ENCODE peak calls at places on chromosomes 13 and 19, in five cellular contexts. F, J, E, L and U are unnamed samples.

GRCh38 chr19:5967994-5968430 is 9.9 kb downstream of the RANBP3 start:
- DNase-seq in F (no peak), J (peak; percentile 82), E (peak; percentile 77), L (peak; percentile 84), U (peak; percentile 35)

GRCh38 chr19:17259118-17259780 is 5.3 kb downstream of the USHBP1 start:
- DNase-seq in F (no peak), J (peak; percentile 22), E (no peak), L (no peak), U (no peak)

GRCh38 chr13:40613192-40613818 is 53.1 kb downstream of the FOXO1 start:
- DNase-seq in F (no peak), J (no peak), E (no peak), L (no peak), U (peak; percentile 65)

GRCh38 chr13:73898276-73898675 is 235.9 kb downstream of the KLF12 start:
- DNase-seq in F (no peak), J (peak; percentile 71), E (no peak), L (no peak), U (no peak)

GRCh38 chr13:32962342-32962741 is 53.9 kb upstream of the KL start:
- DNase-seq in F (no peak), J (no peak), E (no peak), L (no peak), U (no peak)

GRCh38 chr19:7815325-7815724 is 14.7 kb upstream of the EVI5L start:
- DNase-seq in F (no peak), J (no peak), E (no peak), L (no peak), U (peak; percentile 71)

GRCh38 chr19:55927991-55928390 is 4.1 kb downstream of the NLRP13 start:
- DNase-seq in F (no peak), J (no peak), E (no peak), L (no peak), U (no peak)

GRCh38 chr19:4742717-4743646 is 19.3 kb upstream of the DPP9 start:
- DNase-seq in F (no peak), J (no peak), E (no peak), L (no peak), U (no peak)

GRCh38 chr19:3586124-3586626 is 897 bp downstream of the GIPC3 start:
- DNase-seq in F (no peak), J (no peak), E (no peak), L (no peak), U (peak; percentile 49)

GRCh38 chr19:17868669-17869068 is 3.1 kb upstream of the SLC5A5 start:
- DNase-seq in F (no peak), J (no peak), E (no peak), L (no peak), U (no peak)

GRCh38 chr13:97289514-97290298 is 67.6 kb downstream of the MBNL2 start:
- DNase-seq in F (no peak), J (no peak), E (no peak), L (no peak), U (no peak)

GRCh38 chr13:96130818-96131217 is 40.9 kb downstream of the HS6ST3 start:
- DNase-seq in F (no peak), J (no peak), E (no peak), L (no peak), U (no peak)

GRCh38 chr19:49468199-49468598 is 5.8 kb upstream of the FLT3LG start:
- DNase-seq in F (no peak), J (no peak), E (no peak), L (no peak), U (no peak)

GRCh38 chr19:19257137-19257536 is 16.0 kb downstream of the TM6SF2 start:
- DNase-seq in F (no peak), J (no peak), E (no peak), L (no peak), U (no peak)

GRCh38 chr19:29528350-29528945 is 2.7 kb downstream of the VSTM2B start:
- DNase-seq in F (peak; percentile 66), J (peak; percentile 60), E (no peak), L (peak; percentile 58), U (no peak)

GRCh38 chr13:47801555-47801954 is 199.5 kb downstream of the SUCLA2 start:
- DNase-seq in F (no peak), J (no peak), E (no peak), L (no peak), U (no peak)

GRCh38 chr19:48713041-48713863 is 6.3 kb downstream of the MAMSTR start:
- DNase-seq in F (no peak), J (peak; percentile 23), E (no peak), L (no peak), U (no peak)

GRCh38 chr19:50368649-50369570 is 3.5 kb upstream of the NAPSA start:
- DNase-seq in F (peak; percentile 90), J (peak; percentile 87), E (peak; percentile 92), L (peak; percentile 88), U (peak; percentile 76)